ENCODE peak calls at places on chromosome 16, in nine cellular contexts. One of them, this sample, is unnamed.

GRCh38 chr16:9102379-9102778 is 10.9 kb downstream of the HAPSTR1 start:
- DNase-seq in bronchial epithelial cell: peak; percentile 86
- DNase-seq in right lobe of liver: no peak
- DNase-seq in cardiac fibroblast: peak; percentile 63
- DNase-seq in prostate gland: no peak
- DNase-seq in RWPE2: no peak
- DNase-seq in mammary epithelial cell: peak; percentile 76
- DNase-seq in AG09309: peak; percentile 72
- DNase-seq in AG04449: peak; percentile 83
- DNase-seq in this sample: peak; percentile 55

GRCh38 chr16:31145398-31145990 is 4.4 kb downstream of the PRSS36 start:
- DNase-seq in prostate gland: no peak
- DNase-seq in right lobe of liver: no peak
- DNase-seq in cardiac fibroblast: no peak
- DNase-seq in AG09309: no peak
- DNase-seq in RWPE2: no peak
- DNase-seq in mammary epithelial cell: no peak
- DNase-seq in bronchial epithelial cell: no peak
- DNase-seq in AG04449: no peak
- DNase-seq in this sample: no peak

GRCh38 chr16:53732296-53732929 is 28.5 kb downstream of the FTO start:
- DNase-seq in prostate gland: no peak
- DNase-seq in bronchial epithelial cell: peak; percentile 50
- DNase-seq in mammary epithelial cell: no peak
- DNase-seq in AG04449: no peak
- DNase-seq in RWPE2: no peak
- DNase-seq in cardiac fibroblast: no peak
- DNase-seq in right lobe of liver: no peak
- DNase-seq in AG09309: no peak
- DNase-seq in this sample: no peak

GRCh38 chr16:16871196-16871595 is 492.3 kb downstream of the NPIPA7 start:
- DNase-seq in right lobe of liver: no peak
- DNase-seq in AG04449: no peak
- DNase-seq in mammary epithelial cell: no peak
- DNase-seq in RWPE2: no peak
- DNase-seq in bronchial epithelial cell: no peak
- DNase-seq in prostate gland: no peak
- DNase-seq in AG09309: no peak
- DNase-seq in cardiac fibroblast: no peak
- DNase-seq in this sample: no peak

GRCh38 chr16:87161822-87162676 is 155.1 kb downstream of the C16orf95 start:
- DNase-seq in bronchial epithelial cell: no peak
- DNase-seq in mammary epithelial cell: peak; percentile 16
- DNase-seq in cardiac fibroblast: no peak
- DNase-seq in right lobe of liver: no peak
- DNase-seq in RWPE2: no peak
- DNase-seq in AG04449: no peak
- DNase-seq in prostate gland: no peak
- DNase-seq in AG09309: no peak
- DNase-seq in this sample: no peak

GRCh38 chr16:59665618-59666220 is 931.6 kb upstream of the GOT2 start:
- DNase-seq in bronchial epithelial cell: no peak
- DNase-seq in cardiac fibroblast: no peak
- DNase-seq in AG04449: no peak
- DNase-seq in AG09309: no peak
- DNase-seq in prostate gland: no peak
- DNase-seq in right lobe of liver: no peak
- DNase-seq in RWPE2: no peak
- DNase-seq in mammary epithelial cell: no peak
- DNase-seq in this sample: no peak

GRCh38 chr16:58047557-58048348 is 22.2 kb downstream of the MMP15 start:
- DNase-seq in prostate gland: no peak
- DNase-seq in cardiac fibroblast: no peak
- DNase-seq in AG04449: no peak
- DNase-seq in mammary epithelial cell: no peak
- DNase-seq in AG09309: no peak
- DNase-seq in right lobe of liver: no peak
- DNase-seq in RWPE2: no peak
- DNase-seq in bronchial epithelial cell: no peak
- DNase-seq in this sample: no peak

GRCh38 chr16:15961060-15961511 is 11.7 kb downstream of the ABCC1 start:
- DNase-seq in AG09309: no peak
- DNase-seq in bronchial epithelial cell: no peak
- DNase-seq in RWPE2: no peak
- DNase-seq in cardiac fibroblast: no peak
- DNase-seq in AG04449: no peak
- DNase-seq in mammary epithelial cell: no peak
- DNase-seq in prostate gland: no peak
- DNase-seq in right lobe of liver: no peak
- DNase-seq in this sample: peak; percentile 73

GRCh38 chr16:58462997-58463891 is 36.7 kb upstream of the NDRG4 start:
- DNase-seq in bronchial epithelial cell: no peak
- DNase-seq in mammary epithelial cell: no peak
- DNase-seq in RWPE2: no peak
- DNase-seq in AG04449: no peak
- DNase-seq in right lobe of liver: no peak
- DNase-seq in AG09309: no peak
- DNase-seq in prostate gland: no peak
- DNase-seq in cardiac fibroblast: no peak
- DNase-seq in this sample: no peak

GRCh38 chr16:85650864-85651811 is 37.6 kb downstream of the GINS2 start:
- DNase-seq in bronchial epithelial cell: no peak
- DNase-seq in prostate gland: no peak
- DNase-seq in RWPE2: no peak
- DNase-seq in AG04449: no peak
- DNase-seq in AG09309: no peak
- DNase-seq in mammary epithelial cell: no peak
- DNase-seq in right lobe of liver: peak; percentile 79
- DNase-seq in cardiac fibroblast: no peak
- DNase-seq in this sample: no peak

GRCh38 chr16:83971165-83972130 is 3.4 kb downstream of the NECAB2 start:
- DNase-seq in AG04449: no peak
- DNase-seq in bronchial epithelial cell: no peak
- DNase-seq in mammary epithelial cell: no peak
- DNase-seq in cardiac fibroblast: no peak
- DNase-seq in RWPE2: peak; percentile 25
- DNase-seq in AG09309: no peak
- DNase-seq in right lobe of liver: peak; percentile 77
- DNase-seq in prostate gland: no peak
- DNase-seq in this sample: no peak

GRCh38 chr16:29811896-29812665 is at the start of gene PRRT2:
- DNase-seq in cardiac fibroblast: peak; percentile 52
- DNase-seq in prostate gland: peak; percentile 34
- DNase-seq in AG09309: no peak
- DNase-seq in AG04449: no peak
- DNase-seq in bronchial epithelial cell: no peak
- DNase-seq in right lobe of liver: no peak
- DNase-seq in mammary epithelial cell: no peak
- DNase-seq in RWPE2: no peak
- DNase-seq in this sample: no peak

GRCh38 chr16:54289242-54290051 is 2.9 kb upstream of the IRX3 start:
- DNase-seq in prostate gland: no peak
- DNase-seq in right lobe of liver: no peak
- DNase-seq in AG09309: no peak
- DNase-seq in AG04449: no peak
- DNase-seq in bronchial epithelial cell: no peak
- DNase-seq in mammary epithelial cell: no peak
- DNase-seq in cardiac fibroblast: no peak
- DNase-seq in RWPE2: no peak
- DNase-seq in this sample: no peak

GRCh38 chr16:22732315-22732840 is 81.6 kb upstream of the HS3ST2 start:
- DNase-seq in AG04449: no peak
- DNase-seq in right lobe of liver: no peak
- DNase-seq in AG09309: no peak
- DNase-seq in prostate gland: no peak
- DNase-seq in cardiac fibroblast: no peak
- DNase-seq in bronchial epithelial cell: no peak
- DNase-seq in mammary epithelial cell: no peak
- DNase-seq in RWPE2: no peak
- DNase-seq in this sample: no peak

GRCh38 chr16:1332618-1333148 is 762 bp upstream of the BAIAP3 start:
- DNase-seq in prostate gland: no peak
- DNase-seq in AG04449: no peak
- DNase-seq in bronchial epithelial cell: no peak
- DNase-seq in AG09309: no peak
- DNase-seq in right lobe of liver: no peak
- DNase-seq in RWPE2: no peak
- DNase-seq in cardiac fibroblast: no peak
- DNase-seq in mammary epithelial cell: no peak
- DNase-seq in this sample: no peak

GRCh38 chr16:75927824-75928223 is 201.5 kb upstream of the CPHXL start:
- DNase-seq in AG04449: no peak
- DNase-seq in prostate gland: no peak
- DNase-seq in AG09309: no peak
- DNase-seq in right lobe of liver: no peak
- DNase-seq in bronchial epithelial cell: no peak
- DNase-seq in mammary epithelial cell: no peak
- DNase-seq in RWPE2: no peak
- DNase-seq in cardiac fibroblast: no peak
- DNase-seq in this sample: no peak

GRCh38 chr16:72928089-72928981 is 119.6 kb downstream of the ZFHX3 start:
- DNase-seq in prostate gland: peak; percentile 66
- DNase-seq in AG09309: no peak
- DNase-seq in bronchial epithelial cell: peak; percentile 18
- DNase-seq in AG04449: no peak
- DNase-seq in cardiac fibroblast: no peak
- DNase-seq in right lobe of liver: no peak
- DNase-seq in RWPE2: peak; percentile 27
- DNase-seq in mammary epithelial cell: no peak
- DNase-seq in this sample: no peak

GRCh38 chr16:5024632-5025031 is 9.1 kb downstream of the NAGPA start:
- DNase-seq in right lobe of liver: no peak
- DNase-seq in RWPE2: no peak
- DNase-seq in mammary epithelial cell: peak; percentile 45
- DNase-seq in cardiac fibroblast: no peak
- DNase-seq in prostate gland: peak; percentile 16
- DNase-seq in AG04449: no peak
- DNase-seq in bronchial epithelial cell: peak; percentile 68
- DNase-seq in AG09309: no peak
- DNase-seq in this sample: no peak
- TF ChIP-seq CTCF in right lobe of liver: peak; percentile 28
- TF ChIP-seq CTCF in RWPE2: peak; percentile 39
- TF ChIP-seq CTCF in mammary epithelial cell: peak; percentile 38
- TF ChIP-seq CTCF in cardiac fibroblast: peak; percentile 3
- TF ChIP-seq CTCF in prostate gland: peak; percentile 21
- TF ChIP-seq CTCF in AG04449: no peak
- TF ChIP-seq CTCF in bronchial epithelial cell: peak; percentile 38
- TF ChIP-seq CTCF in AG09309: no peak
- TF ChIP-seq CTCF in this sample: no peak

GRCh38 chr16:4239020-4239419 is 2.9 kb downstream of the SRL start:
- DNase-seq in bronchial epithelial cell: no peak
- DNase-seq in prostate gland: no peak
- DNase-seq in AG04449: no peak
- DNase-seq in cardiac fibroblast: no peak
- DNase-seq in RWPE2: no peak
- DNase-seq in AG09309: no peak
- DNase-seq in mammary epithelial cell: no peak
- DNase-seq in right lobe of liver: no peak
- DNase-seq in this sample: no peak
- H3K4me3 ChIP-seq in bronchial epithelial cell: no peak overlapping the region
- H3K4me3 ChIP-seq in prostate gland: no peak overlapping the region
- H3K4me3 ChIP-seq in AG04449: no peak overlapping the region
- H3K4me3 ChIP-seq in cardiac fibroblast: no peak overlapping the region
- H3K4me3 ChIP-seq in RWPE2: no peak overlapping the region
- H3K4me3 ChIP-seq in AG09309: no peak overlapping the region
- H3K4me3 ChIP-seq in mammary epithelial cell: no peak overlapping the region
- H3K4me3 ChIP-seq in right lobe of liver: no peak overlapping the region
- H3K4me3 ChIP-seq in this sample: no peak overlapping the region

GRCh38 chr16:56608043-56608875 is at the start of gene MT2A:
- DNase-seq in right lobe of liver: peak; percentile 97
- DNase-seq in AG04449: peak; percentile 65
- DNase-seq in RWPE2: peak; percentile 96
- DNase-seq in prostate gland: peak; percentile 95
- DNase-seq in cardiac fibroblast: peak; percentile 98
- DNase-seq in bronchial epithelial cell: peak; percentile 89
- DNase-seq in mammary epithelial cell: peak; percentile 97
- DNase-seq in AG09309: peak; percentile 86
- DNase-seq in this sample: peak; percentile 91

GRCh38 chr16:56610017-56610608 is 1.7 kb downstream of the MT2A start:
- DNase-seq in right lobe of liver: peak; percentile 82
- DNase-seq in RWPE2: peak; percentile 89
- DNase-seq in cardiac fibroblast: peak; percentile 93
- DNase-seq in AG09309: peak; percentile 85
- DNase-seq in AG04449: peak; percentile 78
- DNase-seq in prostate gland: peak; percentile 49
- DNase-seq in bronchial epithelial cell: peak; percentile 97
- DNase-seq in mammary epithelial cell: peak; percentile 96
- DNase-seq in this sample: peak; percentile 60

GRCh38 chr16:56610609-56611111 is 2.3 kb downstream of the MT2A start:
- DNase-seq in AG04449: no peak
- DNase-seq in AG09309: peak; percentile 60
- DNase-seq in mammary epithelial cell: no peak
- DNase-seq in bronchial epithelial cell: peak; percentile 7
- DNase-seq in RWPE2: peak; percentile 11
- DNase-seq in cardiac fibroblast: peak; percentile 67
- DNase-seq in right lobe of liver: no peak
- DNase-seq in prostate gland: no peak
- DNase-seq in this sample: no peak

GRCh38 chr16:56608876-56609462 is 585 bp downstream of the MT2A start:
- DNase-seq in cardiac fibroblast: peak; percentile 14
- DNase-seq in AG09309: no peak
- DNase-seq in RWPE2: peak; percentile 40
- DNase-seq in mammary epithelial cell: no peak
- DNase-seq in right lobe of liver: no peak
- DNase-seq in prostate gland: no peak
- DNase-seq in bronchial epithelial cell: peak; percentile 7
- DNase-seq in AG04449: no peak
- DNase-seq in this sample: no peak

DNA sequence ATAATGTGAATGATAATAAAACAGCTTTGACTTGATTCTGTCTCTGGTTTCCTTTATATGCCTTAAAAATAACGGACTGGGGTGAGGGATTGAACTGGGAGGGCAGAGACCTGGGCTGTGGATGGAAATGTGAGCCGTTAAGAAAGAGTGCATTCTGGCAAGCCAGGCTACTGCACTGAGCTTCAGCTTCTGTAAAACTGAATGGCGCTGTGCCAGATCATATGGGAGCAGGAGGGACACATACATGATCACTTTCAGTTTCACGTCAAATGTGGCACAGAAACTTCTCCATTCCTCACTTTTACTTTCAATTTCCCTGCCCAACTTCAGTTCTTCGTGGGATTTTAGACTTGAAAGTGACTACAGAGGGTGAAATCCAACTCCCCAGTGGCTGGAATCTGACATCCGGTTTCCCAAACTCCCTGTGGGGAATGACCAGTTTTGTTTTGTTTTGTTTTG is 1.1 kb downstream of the MT2A start:
- DNase-seq in bronchial epithelial cell: peak; percentile 89
- DNase-seq in AG04449: peak; percentile 60
- DNase-seq in cardiac fibroblast: peak; percentile 89
- DNase-seq in AG09309: peak; percentile 67
- DNase-seq in RWPE2: no peak
- DNase-seq in mammary epithelial cell: peak; percentile 85
- DNase-seq in prostate gland: peak; percentile 72
- DNase-seq in right lobe of liver: peak; percentile 87
- DNase-seq in this sample: peak; percentile 87
- TF ChIP-seq CTCF in bronchial epithelial cell: no peak
- TF ChIP-seq CTCF in AG04449: peak; percentile 7
- TF ChIP-seq CTCF in cardiac fibroblast: no peak
- TF ChIP-seq CTCF in AG09309: peak; percentile 20
- TF ChIP-seq CTCF in RWPE2: no peak
- TF ChIP-seq CTCF in mammary epithelial cell: peak; percentile 22
- TF ChIP-seq CTCF in prostate gland: no peak
- TF ChIP-seq CTCF in right lobe of liver: no peak
- TF ChIP-seq CTCF in this sample: no peak

GRCh38 chr16:27421961-27422740 is 20.2 kb downstream of the IL21R start:
- DNase-seq in prostate gland: no peak
- DNase-seq in bronchial epithelial cell: no peak
- DNase-seq in AG04449: no peak
- DNase-seq in right lobe of liver: no peak
- DNase-seq in AG09309: no peak
- DNase-seq in RWPE2: no peak
- DNase-seq in mammary epithelial cell: no peak
- DNase-seq in cardiac fibroblast: no peak
- DNase-seq in this sample: no peak
- H3K4me3 ChIP-seq in prostate gland: no peak overlapping the region
- H3K4me3 ChIP-seq in bronchial epithelial cell: no peak overlapping the region
- H3K4me3 ChIP-seq in AG04449: no peak overlapping the region
- H3K4me3 ChIP-seq in right lobe of liver: no peak overlapping the region
- H3K4me3 ChIP-seq in AG09309: no peak overlapping the region
- H3K4me3 ChIP-seq in RWPE2: no peak overlapping the region
- H3K4me3 ChIP-seq in mammary epithelial cell: no peak overlapping the region
- H3K4me3 ChIP-seq in cardiac fibroblast: no peak overlapping the region
- H3K4me3 ChIP-seq in this sample: no peak overlapping the region